ENCODE peak calls at places on chromosomes 11 and 22, in eight cellular contexts. One of them, this sample, is unnamed.

GRCh38 chr11:69005183-69005630 is 7.8 kb downstream of the MRGPRF start:
- DNase-seq in stimulated activated CD4-positive, alpha-beta T cell treated with anti-CD3 and anti-CD28 coated beads, Interleukin-2, amount 100 ng/mL, for 48 hours: no peak
- DNase-seq in MM.1S: no peak
- DNase-seq in posterior vena cava: peak
- DNase-seq in skeletal muscle cell: no peak
- DNase-seq in psoas muscle: no peak
- DNase-seq in amniotic stem cell: no peak
- DNase-seq in AG10803: no peak
- DNase-seq in this sample: no peak

GRCh38 chr22:16956290-16956689 is 51.7 kb downstream of the GAB4 start:
- DNase-seq in psoas muscle: no peak
- DNase-seq in amniotic stem cell: no peak
- DNase-seq in skeletal muscle cell: no peak
- DNase-seq in posterior vena cava: no peak
- DNase-seq in stimulated activated CD4-positive, alpha-beta T cell treated with anti-CD3 and anti-CD28 coated beads, Interleukin-2, amount 100 ng/mL, for 48 hours: no peak
- DNase-seq in AG10803: no peak
- DNase-seq in MM.1S: no peak
- DNase-seq in this sample: no peak

GRCh38 chr11:119323532-119324033 is 6.7 kb upstream of the MCAM start:
- DNase-seq in psoas muscle: peak
- DNase-seq in skeletal muscle cell: no peak
- DNase-seq in MM.1S: peak
- DNase-seq in stimulated activated CD4-positive, alpha-beta T cell treated with anti-CD3 and anti-CD28 coated beads, Interleukin-2, amount 100 ng/mL, for 48 hours: peak
- DNase-seq in amniotic stem cell: peak
- DNase-seq in posterior vena cava: peak
- DNase-seq in AG10803: peak
- DNase-seq in this sample: peak

GRCh38 chr11:122747358-122747757 is 90.9 kb upstream of the CRTAM start:
- DNase-seq in skeletal muscle cell: peak
- DNase-seq in posterior vena cava: no peak
- DNase-seq in amniotic stem cell: no peak
- DNase-seq in MM.1S: no peak
- DNase-seq in AG10803: no peak
- DNase-seq in psoas muscle: no peak
- DNase-seq in stimulated activated CD4-positive, alpha-beta T cell treated with anti-CD3 and anti-CD28 coated beads, Interleukin-2, amount 100 ng/mL, for 48 hours: no peak
- DNase-seq in this sample: no peak

GRCh38 chr22:31107206-31108118 is at the start of gene SELENOM:
- DNase-seq in amniotic stem cell: peak
- DNase-seq in stimulated activated CD4-positive, alpha-beta T cell treated with anti-CD3 and anti-CD28 coated beads, Interleukin-2, amount 100 ng/mL, for 48 hours: peak
- DNase-seq in skeletal muscle cell: peak
- DNase-seq in MM.1S: peak
- DNase-seq in psoas muscle: peak
- DNase-seq in posterior vena cava: peak
- DNase-seq in AG10803: peak
- DNase-seq in this sample: peak

GRCh38 chr22:35734517-35734827 is 16.8 kb downstream of the APOL5 start:
- DNase-seq in psoas muscle: no peak
- DNase-seq in skeletal muscle cell: no peak
- DNase-seq in MM.1S: no peak
- DNase-seq in posterior vena cava: no peak
- DNase-seq in AG10803: no peak
- DNase-seq in amniotic stem cell: no peak
- DNase-seq in stimulated activated CD4-positive, alpha-beta T cell treated with anti-CD3 and anti-CD28 coated beads, Interleukin-2, amount 100 ng/mL, for 48 hours: no peak
- DNase-seq in this sample: no peak

GRCh38 chr22:24208012-24208749 is 26.9 kb downstream of the SUSD2 start:
- DNase-seq in amniotic stem cell: peak
- DNase-seq in psoas muscle: no peak
- DNase-seq in skeletal muscle cell: peak
- DNase-seq in AG10803: peak
- DNase-seq in posterior vena cava: no peak
- DNase-seq in stimulated activated CD4-positive, alpha-beta T cell treated with anti-CD3 and anti-CD28 coated beads, Interleukin-2, amount 100 ng/mL, for 48 hours: no peak
- DNase-seq in MM.1S: no peak
- DNase-seq in this sample: peak

GRCh38 chr11:126476977-126477376 is 121.5 kb downstream of the ST3GAL4 start:
- DNase-seq in amniotic stem cell: no peak
- DNase-seq in AG10803: no peak
- DNase-seq in MM.1S: no peak
- DNase-seq in psoas muscle: no peak
- DNase-seq in stimulated activated CD4-positive, alpha-beta T cell treated with anti-CD3 and anti-CD28 coated beads, Interleukin-2, amount 100 ng/mL, for 48 hours: no peak
- DNase-seq in skeletal muscle cell: no peak
- DNase-seq in posterior vena cava: no peak
- DNase-seq in this sample: no peak

GRCh38 chr22:22932512-22932941 is 44.9 kb downstream of the IGLL5 start:
- DNase-seq in MM.1S: peak
- DNase-seq in skeletal muscle cell: no peak
- DNase-seq in stimulated activated CD4-positive, alpha-beta T cell treated with anti-CD3 and anti-CD28 coated beads, Interleukin-2, amount 100 ng/mL, for 48 hours: no peak
- DNase-seq in psoas muscle: peak
- DNase-seq in amniotic stem cell: no peak
- DNase-seq in AG10803: no peak
- DNase-seq in posterior vena cava: no peak
- DNase-seq in this sample: no peak

GRCh38 chr11:121435132-121435531 is 17.0 kb upstream of the SORL1 start:
- DNase-seq in AG10803: no peak
- DNase-seq in MM.1S: no peak
- DNase-seq in stimulated activated CD4-positive, alpha-beta T cell treated with anti-CD3 and anti-CD28 coated beads, Interleukin-2, amount 100 ng/mL, for 48 hours: no peak
- DNase-seq in posterior vena cava: no peak
- DNase-seq in psoas muscle: no peak
- DNase-seq in amniotic stem cell: no peak
- DNase-seq in skeletal muscle cell: no peak
- DNase-seq in this sample: no peak

GRCh38 chr11:61688368-61689163 is 8.4 kb downstream of the DAGLA start:
- DNase-seq in AG10803: peak
- DNase-seq in stimulated activated CD4-positive, alpha-beta T cell treated with anti-CD3 and anti-CD28 coated beads, Interleukin-2, amount 100 ng/mL, for 48 hours: no peak
- DNase-seq in skeletal muscle cell: no peak
- DNase-seq in amniotic stem cell: no peak
- DNase-seq in psoas muscle: peak
- DNase-seq in posterior vena cava: peak
- DNase-seq in MM.1S: no peak
- DNase-seq in this sample: peak

GRCh38 chr22:42313804-42314581 is 43.5 kb upstream of the TCF20 start:
- DNase-seq in stimulated activated CD4-positive, alpha-beta T cell treated with anti-CD3 and anti-CD28 coated beads, Interleukin-2, amount 100 ng/mL, for 48 hours: no peak
- DNase-seq in amniotic stem cell: no peak
- DNase-seq in posterior vena cava: no peak
- DNase-seq in MM.1S: peak
- DNase-seq in AG10803: no peak
- DNase-seq in psoas muscle: no peak
- DNase-seq in skeletal muscle cell: no peak
- DNase-seq in this sample: peak

GRCh38 chr11:30107899-30108298 is 91.1 kb upstream of the KCNA4 start:
- DNase-seq in posterior vena cava: no peak
- DNase-seq in amniotic stem cell: peak
- DNase-seq in skeletal muscle cell: peak
- DNase-seq in psoas muscle: no peak
- DNase-seq in MM.1S: no peak
- DNase-seq in AG10803: peak
- DNase-seq in stimulated activated CD4-positive, alpha-beta T cell treated with anti-CD3 and anti-CD28 coated beads, Interleukin-2, amount 100 ng/mL, for 48 hours: no peak
- DNase-seq in this sample: peak

GRCh38 chr22:46674367-46674781 is 54.2 kb downstream of the GRAMD4 start:
- DNase-seq in skeletal muscle cell: no peak
- DNase-seq in posterior vena cava: peak
- DNase-seq in amniotic stem cell: no peak
- DNase-seq in AG10803: no peak
- DNase-seq in stimulated activated CD4-positive, alpha-beta T cell treated with anti-CD3 and anti-CD28 coated beads, Interleukin-2, amount 100 ng/mL, for 48 hours: peak
- DNase-seq in MM.1S: no peak
- DNase-seq in psoas muscle: peak
- DNase-seq in this sample: no peak

GRCh38 chr11:88102595-88102929 is 72.7 kb downstream of the RAB38 start:
- DNase-seq in skeletal muscle cell: no peak
- DNase-seq in stimulated activated CD4-positive, alpha-beta T cell treated with anti-CD3 and anti-CD28 coated beads, Interleukin-2, amount 100 ng/mL, for 48 hours: no peak
- DNase-seq in posterior vena cava: no peak
- DNase-seq in MM.1S: no peak
- DNase-seq in amniotic stem cell: no peak
- DNase-seq in AG10803: no peak
- DNase-seq in psoas muscle: no peak
- DNase-seq in this sample: peak

GRCh38 chr22:35033635-35034296 is 32.2 kb upstream of the ISX start:
- DNase-seq in stimulated activated CD4-positive, alpha-beta T cell treated with anti-CD3 and anti-CD28 coated beads, Interleukin-2, amount 100 ng/mL, for 48 hours: no peak
- DNase-seq in posterior vena cava: no peak
- DNase-seq in MM.1S: no peak
- DNase-seq in skeletal muscle cell: no peak
- DNase-seq in amniotic stem cell: no peak
- DNase-seq in psoas muscle: no peak
- DNase-seq in AG10803: no peak
- DNase-seq in this sample: no peak

GRCh38 chr11:1922411-1923113 is 3.1 kb downstream of the TNNT3 start:
- DNase-seq in stimulated activated CD4-positive, alpha-beta T cell treated with anti-CD3 and anti-CD28 coated beads, Interleukin-2, amount 100 ng/mL, for 48 hours: no peak
- DNase-seq in posterior vena cava: peak
- DNase-seq in AG10803: no peak
- DNase-seq in psoas muscle: peak
- DNase-seq in amniotic stem cell: no peak
- DNase-seq in skeletal muscle cell: no peak
- DNase-seq in MM.1S: no peak
- DNase-seq in this sample: no peak

GRCh38 chr11:12502950-12503579 is 125.7 kb downstream of the PARVA start:
- DNase-seq in posterior vena cava: no peak
- DNase-seq in psoas muscle: no peak
- DNase-seq in amniotic stem cell: no peak
- DNase-seq in MM.1S: no peak
- DNase-seq in stimulated activated CD4-positive, alpha-beta T cell treated with anti-CD3 and anti-CD28 coated beads, Interleukin-2, amount 100 ng/mL, for 48 hours: no peak
- DNase-seq in skeletal muscle cell: no peak
- DNase-seq in AG10803: peak
- DNase-seq in this sample: peak

GRCh38 chr11:109421981-109422590 is at the start of gene C11orf87:
- DNase-seq in skeletal muscle cell: no peak
- DNase-seq in MM.1S: no peak
- DNase-seq in psoas muscle: no peak
- DNase-seq in amniotic stem cell: no peak
- DNase-seq in stimulated activated CD4-positive, alpha-beta T cell treated with anti-CD3 and anti-CD28 coated beads, Interleukin-2, amount 100 ng/mL, for 48 hours: no peak
- DNase-seq in posterior vena cava: peak
- DNase-seq in AG10803: no peak
- DNase-seq in this sample: no peak

GRCh38 chr11:102229510-102230119 is 87.7 kb upstream of the BIRC3 start:
- DNase-seq in psoas muscle: no peak
- DNase-seq in MM.1S: no peak
- DNase-seq in posterior vena cava: no peak
- DNase-seq in stimulated activated CD4-positive, alpha-beta T cell treated with anti-CD3 and anti-CD28 coated beads, Interleukin-2, amount 100 ng/mL, for 48 hours: no peak
- DNase-seq in amniotic stem cell: no peak
- DNase-seq in skeletal muscle cell: no peak
- DNase-seq in AG10803: no peak
- DNase-seq in this sample: no peak

GRCh38 chr22:26906464-26906863 is 249.1 kb downstream of the MIAT start:
- DNase-seq in psoas muscle: no peak
- DNase-seq in AG10803: no peak
- DNase-seq in MM.1S: no peak
- DNase-seq in posterior vena cava: no peak
- DNase-seq in amniotic stem cell: no peak
- DNase-seq in stimulated activated CD4-positive, alpha-beta T cell treated with anti-CD3 and anti-CD28 coated beads, Interleukin-2, amount 100 ng/mL, for 48 hours: no peak
- DNase-seq in skeletal muscle cell: no peak
- DNase-seq in this sample: no peak

GRCh38 chr11:63015521-63016215 is at the start of gene SLC22A8:
- DNase-seq in psoas muscle: no peak
- DNase-seq in amniotic stem cell: no peak
- DNase-seq in skeletal muscle cell: no peak
- DNase-seq in AG10803: no peak
- DNase-seq in MM.1S: no peak
- DNase-seq in posterior vena cava: no peak
- DNase-seq in stimulated activated CD4-positive, alpha-beta T cell treated with anti-CD3 and anti-CD28 coated beads, Interleukin-2, amount 100 ng/mL, for 48 hours: no peak
- DNase-seq in this sample: no peak

GRCh38 chr22:23419931-23420330 is 160.2 kb downstream of the IGLL1 start:
- DNase-seq in AG10803: no peak
- DNase-seq in posterior vena cava: no peak
- DNase-seq in MM.1S: no peak
- DNase-seq in skeletal muscle cell: no peak
- DNase-seq in amniotic stem cell: no peak
- DNase-seq in psoas muscle: no peak
- DNase-seq in stimulated activated CD4-positive, alpha-beta T cell treated with anti-CD3 and anti-CD28 coated beads, Interleukin-2, amount 100 ng/mL, for 48 hours: no peak
- DNase-seq in this sample: no peak

GRCh38 chr11:85348945-85349344 is 278.2 kb downstream of the DLG2 start:
- DNase-seq in MM.1S: no peak
- DNase-seq in psoas muscle: no peak
- DNase-seq in AG10803: no peak
- DNase-seq in skeletal muscle cell: no peak
- DNase-seq in stimulated activated CD4-positive, alpha-beta T cell treated with anti-CD3 and anti-CD28 coated beads, Interleukin-2, amount 100 ng/mL, for 48 hours: no peak
- DNase-seq in posterior vena cava: no peak
- DNase-seq in amniotic stem cell: no peak
- DNase-seq in this sample: no peak

GRCh38 chr22:44003776-44004460 is 20.2 kb upstream of the PARVB start:
- DNase-seq in psoas muscle: no peak
- DNase-seq in posterior vena cava: no peak
- DNase-seq in AG10803: no peak
- DNase-seq in MM.1S: no peak
- DNase-seq in stimulated activated CD4-positive, alpha-beta T cell treated with anti-CD3 and anti-CD28 coated beads, Interleukin-2, amount 100 ng/mL, for 48 hours: no peak
- DNase-seq in skeletal muscle cell: no peak
- DNase-seq in amniotic stem cell: no peak
- DNase-seq in this sample: no peak

GRCh38 chr11:107928767-107929507 is 689 bp downstream of the RAB39A start:
- DNase-seq in amniotic stem cell: no peak
- DNase-seq in AG10803: no peak
- DNase-seq in stimulated activated CD4-positive, alpha-beta T cell treated with anti-CD3 and anti-CD28 coated beads, Interleukin-2, amount 100 ng/mL, for 48 hours: no peak
- DNase-seq in skeletal muscle cell: no peak
- DNase-seq in psoas muscle: no peak
- DNase-seq in posterior vena cava: no peak
- DNase-seq in MM.1S: no peak
- DNase-seq in this sample: no peak

This sample was measured in fibroblast of mammary gland.